ENCODE peak calls at places on chromosomes 7 and 10, in eight cellular contexts. J is MV-4-11; I is HEK293T; B is AG04449; K is neural crest cell; N is stimulated activated CD4-positive, alpha-beta T cell treated with anti-CD3 and anti-CD28 coated beads, Interleukin-2, amount 100 ng/mL, for 48 hours; Z is fibroblast of lung; O is sciatic nerve. D is an unnamed sample.

GRCh38 chr7:155816996-155817395 is 4.7 kb upstream of the SHH start:
- DNase-seq in J (no peak), I (no peak), B (no peak), K (no peak), N (no peak), Z (no peak), O (no peak), D (no peak)

GRCh38 chr10:24477925-24478324 is 245.8 kb downstream of the ARHGAP21 start:
- DNase-seq in J (no peak), I (no peak), B (no peak), K (no peak), N (no peak), Z (no peak), O (no peak), D (no peak)

GRCh38 chr10:74586088-74586585 is 240.3 kb upstream of the KAT6B start:
- DNase-seq in J (no peak), I (no peak), B (no peak), K (no peak), N (peak; percentile 23), Z (peak; percentile 20), O (no peak), D (peak; percentile 32)

GRCh38 chr10:4503076-4503475 is 322.9 kb upstream of the AKR1E2 start:
- DNase-seq in J (peak; percentile 43), I (no peak), B (no peak), K (no peak), N (no peak), Z (no peak), O (no peak), D (peak; percentile 45)

GRCh38 chr10:110206988-110207804 is at the start of gene MXI1:
- DNase-seq in J (peak; percentile 86), I (peak; percentile 83), B (no peak), K (peak; percentile 53), N (no peak), Z (peak; percentile 85), O (peak; percentile 78), D (peak; percentile 88)

GRCh38 chr7:143384741-143385631 is 3.8 kb downstream of the ZYX start:
- DNase-seq in J (peak; percentile 74), I (no peak), B (no peak), K (no peak), N (no peak), Z (no peak), O (peak; percentile 54), D (no peak)

GRCh38 chr7:82677064-82677463 is 233.5 kb upstream of the CACNA2D1 start:
- DNase-seq in J (no peak), I (no peak), B (no peak), K (no peak), N (no peak), Z (no peak), O (no peak), D (no peak)

GRCh38 chr10:34180749-34181148 is 634.3 kb downstream of the PARD3 start:
- DNase-seq in J (no peak), I (no peak), B (no peak), K (no peak), N (no peak), Z (no peak), O (no peak), D (no peak)

GRCh38 chr7:131483586-131483985 is 72.8 kb downstream of the PODXL start:
- DNase-seq in J (no peak), I (no peak), B (no peak), K (no peak), N (no peak), Z (peak; percentile 13), O (no peak), D (no peak)

GRCh38 chr10:2966134-2966533 is 101.2 kb upstream of the PFKP start:
- DNase-seq in J (no peak), I (no peak), B (no peak), K (no peak), N (no peak), Z (no peak), O (no peak), D (no peak)

GRCh38 chr10:71378341-71379117 is 18.2 kb upstream of the CDH23 start:
- DNase-seq in J (peak; percentile 90), I (no peak), B (no peak), K (no peak), N (no peak), Z (no peak), O (no peak), D (no peak)

GRCh38 chr7:154880512-154880911 is 122.4 kb downstream of the PAXIP1 start:
- DNase-seq in J (no peak), I (no peak), B (no peak), K (no peak), N (no peak), Z (no peak), O (no peak), D (no peak)

GRCh38 chr7:2719007-2719406 is 31.0 kb downstream of the AMZ1 start:
- DNase-seq in J (no peak), I (peak; percentile 66), B (no peak), K (no peak), N (peak; percentile 54), Z (no peak), O (no peak), D (peak; percentile 20)

GRCh38 chr10:97849491-97850402 is at the start of gene GOLGA7B:
- DNase-seq in J (no peak), I (peak; percentile 83), B (no peak), K (peak; percentile 37), N (peak; percentile 54), Z (peak; percentile 35), O (no peak), D (peak; percentile 68)

GRCh38 chr7:15166620-15167019 is 264.1 kb upstream of the DGKB start:
- DNase-seq in J (no peak), I (no peak), B (no peak), K (no peak), N (no peak), Z (no peak), O (no peak), D (no peak)

GRCh38 chr10:11017575-11018425 is at the start of gene CELF2:
- DNase-seq in J (peak; percentile 4), I (peak; percentile 55), B (no peak), K (peak; percentile 53), N (peak; percentile 28), Z (peak; percentile 23), O (peak; percentile 74), D (peak; percentile 18)

GRCh38 chr10:127755758-127756157 is 18.8 kb downstream of the FOXI2 start:
- DNase-seq in J (peak; percentile 80), I (no peak), B (no peak), K (no peak), N (no peak), Z (no peak), O (no peak), D (no peak)

GRCh38 chr7:23418046-23418445 is 52.2 kb downstream of the IGF2BP3 start:
- DNase-seq in J (no peak), I (no peak), B (no peak), K (no peak), N (no peak), Z (peak; percentile 51), O (no peak), D (peak; percentile 74)

GRCh38 chr7:43108255-43109011 is 4.0 kb upstream of the HECW1 start:
- DNase-seq in J (peak; percentile 60), I (peak; percentile 70), B (no peak), K (peak; percentile 83), N (peak; percentile 55), Z (peak; percentile 37), O (peak; percentile 80), D (peak; percentile 73)

GRCh38 chr7:100620804-100621203 is 8.5 kb downstream of the MOSPD3 start:
- DNase-seq in J (no peak), I (no peak), B (no peak), K (no peak), N (no peak), Z (no peak), O (no peak), D (no peak)

GRCh38 chr7:47873767-47874166 is 74.5 kb downstream of the PKD1L1 start:
- DNase-seq in J (no peak), I (no peak), B (peak; percentile 2), K (no peak), N (no peak), Z (peak; percentile 68), O (no peak), D (peak; percentile 24)

GRCh38 chr7:157046681-157047080 is 36.2 kb upstream of the MNX1 start:
- DNase-seq in J (no peak), I (peak; percentile 10), B (peak; percentile 47), K (no peak), N (no peak), Z (peak; percentile 41), O (no peak), D (peak; percentile 9)

GRCh38 chr10:71575934-71576801 is 143.4 kb downstream of the C10orf105 start:
- DNase-seq in J (no peak), I (no peak), B (no peak), K (no peak), N (no peak), Z (no peak), O (no peak), D (no peak)

GRCh38 chr10:28217848-28218247 is 85.0 kb downstream of the MPP7 start:
- DNase-seq in J (no peak), I (no peak), B (peak; percentile 84), K (no peak), N (no peak), Z (peak; percentile 97), O (no peak), D (peak; percentile 90)

GRCh38 chr10:78543749-78544446 is 510.2 kb downstream of the RPS24 start:
- DNase-seq in J (no peak), I (no peak), B (peak; percentile 82), K (peak; percentile 37), N (no peak), Z (peak; percentile 97), O (peak; percentile 82), D (peak; percentile 74)

GRCh38 chr10:13382759-13383753 is 35.0 kb upstream of the SEPHS1 start:
- DNase-seq in J (peak; percentile 8), I (no peak), B (no peak), K (no peak), N (no peak), Z (peak; percentile 14), O (no peak), D (peak; percentile 18)

GRCh38 chr7:27277628-27278027 is 35.0 kb downstream of the EVX1 start:
- DNase-seq in J (no peak), I (no peak), B (no peak), K (no peak), N (no peak), Z (no peak), O (no peak), D (peak; percentile 3)

GRCh38 chr7:33959676-33960075 is 54.3 kb downstream of the BMPER start:
- DNase-seq in J (no peak), I (no peak), B (no peak), K (no peak), N (no peak), Z (no peak), O (no peak), D (no peak)

GRCh38 chr7:101243786-101244384 is 996 bp downstream of the FIS1 start:
- DNase-seq in J (peak; percentile 30), I (no peak), B (no peak), K (no peak), N (no peak), Z (peak; percentile 39), O (no peak), D (no peak)

GRCh38 chr7:66790219-66790618 is 49.7 kb downstream of the RABGEF1 start:
- DNase-seq in J (no peak), I (no peak), B (no peak), K (no peak), N (no peak), Z (no peak), O (no peak), D (no peak)

GRCh38 chr10:86655173-86655540 is 810 bp downstream of the OPN4 start:
- DNase-seq in J (no peak), I (no peak), B (no peak), K (no peak), N (no peak), Z (no peak), O (no peak), D (no peak)

GRCh38 chr10:71085689-71086438 is 126.5 kb upstream of the UNC5B start:
- DNase-seq in J (no peak), I (no peak), B (no peak), K (no peak), N (no peak), Z (no peak), O (peak; percentile 15), D (no peak)

GRCh38 chr7:73954181-73954580 is 73.8 kb upstream of the ELN start:
- DNase-seq in J (no peak), I (no peak), B (no peak), K (no peak), N (no peak), Z (no peak), O (no peak), D (no peak)

GRCh38 chr7:144903201-144903600 is 67.3 kb upstream of the TPK1 start:
- DNase-seq in J (no peak), I (no peak), B (no peak), K (no peak), N (no peak), Z (no peak), O (no peak), D (no peak)

D was measured in adipocyte.